ENCODE peak calls at places on chromosomes 2 and 18, in nine cellular contexts. M is H1, X is pancreas, E is GM23248, R is IMR-90, T is K562, F is brain microvascular endothelial cell, W is adrenal gland, I is A549. Z is an unnamed sample.

GRCh38 chr2:18290386-18290785 is 270.1 kb downstream of the RDH14 start:
- DNase-seq in W (no peak), E (peak), M (no peak), X (no peak), I (no peak), T (no peak), F (no peak), R (peak), Z (no peak)

GRCh38 chr2:126784636-126785035 is 114.1 kb upstream of the TEX51 start:
- DNase-seq in T (no peak), I (no peak), E (no peak), X (no peak), F (no peak), M (no peak), R (no peak), W (no peak), Z (no peak)

GRCh38 chr2:189379287-189379630 is 62.0 kb upstream of the WDR75 start:
- DNase-seq in X (no peak), E (peak), M (peak), F (peak), R (peak), T (no peak), W (no peak), I (peak), Z (no peak)

GRCh38 chr18:29383311-29384273 is 1206.7 kb upstream of the CDH2 start:
- DNase-seq in E (no peak), X (no peak), T (no peak), W (no peak), I (no peak), F (no peak), M (no peak), R (peak), Z (no peak)

GRCh38 chr18:6200375-6200774 is 214.3 kb downstream of the L3MBTL4 start:
- DNase-seq in E (no peak), W (no peak), F (no peak), M (no peak), T (no peak), X (no peak), R (no peak), I (no peak), Z (no peak)

GRCh38 chr2:236607471-236608307 is 38.1 kb downstream of the ACKR3 start:
- DNase-seq in X (peak), E (peak), W (no peak), I (peak), T (peak), R (peak), M (no peak), F (peak), Z (no peak)

GRCh38 chr2:172178035-172178434 is 75.3 kb upstream of the DLX2 start:
- DNase-seq in X (no peak), W (no peak), R (peak), T (no peak), M (no peak), E (peak), I (no peak), F (no peak), Z (no peak)

GRCh38 chr2:20562540-20563225 is 88.2 kb downstream of the HS1BP3 start:
- DNase-seq in F (no peak), R (no peak), X (no peak), E (no peak), W (no peak), I (peak), M (no peak), T (no peak), Z (no peak)

GRCh38 chr2:61179701-61180639 is 18.0 kb downstream of the C2orf74 start:
- DNase-seq in T (no peak), E (peak), F (peak), M (no peak), I (no peak), R (peak), X (peak), W (peak), Z (no peak)

GRCh38 chr2:218605438-218605837 is 2.3 kb upstream of the PLCD4 start:
- DNase-seq in X (no peak), W (no peak), F (peak), T (no peak), E (peak), M (no peak), R (peak), I (no peak), Z (no peak)

GRCh38 chr2:71453404-71454220 is at the start of gene DYSF:
- DNase-seq in F (no peak), X (peak), W (no peak), R (peak), M (peak), E (peak), I (no peak), T (peak), Z (no peak)

GRCh38 chr18:37778417-37779165 is 213.0 kb upstream of the CELF4 start:
- DNase-seq in X (peak), T (peak), R (no peak), I (peak), W (peak), E (peak), M (peak), F (peak), Z (peak)

GRCh38 chr2:5440147-5440546 is 252.0 kb upstream of the SOX11 start:
- DNase-seq in W (no peak), F (no peak), R (no peak), E (no peak), X (no peak), M (no peak), I (no peak), T (no peak), Z (no peak)

GRCh38 chr2:27753744-27754588 is 17.6 kb upstream of the MRPL33 start:
- DNase-seq in X (peak), M (peak), R (peak), I (peak), F (peak), W (peak), T (peak), E (peak), Z (peak)

GRCh38 chr18:24014062-24014985 is at the start of gene TTC39C:
- DNase-seq in T (peak), X (peak), M (no peak), E (peak), R (peak), I (peak), W (peak), F (peak), Z (peak)

GRCh38 chr2:238238766-238239551 is 879 bp downstream of the HES6 start:
- DNase-seq in I (no peak), T (peak), F (no peak), E (peak), M (no peak), X (peak), R (no peak), W (no peak), Z (no peak)

GRCh38 chr2:111123751-111124150 is 3.0 kb downstream of the BCL2L11 start:
- DNase-seq in X (no peak), M (no peak), R (no peak), T (no peak), I (no peak), W (no peak), F (no peak), E (no peak), Z (no peak)

GRCh38 chr2:200765139-200765951 is 46.4 kb upstream of the BZW1 start:
- DNase-seq in E (peak), W (no peak), I (peak), R (peak), T (no peak), F (peak), X (no peak), M (no peak), Z (no peak)

GRCh38 chr18:9296233-9297006 is 38.2 kb upstream of the TWSG1 start:
- DNase-seq in E (no peak), M (no peak), T (no peak), I (no peak), X (no peak), F (no peak), R (peak), W (no peak), Z (no peak)

GRCh38 chr2:187994464-187995331 is 297.0 kb upstream of the GULP1 start:
- DNase-seq in F (peak), I (no peak), T (no peak), E (peak), R (peak), X (no peak), M (no peak), W (peak), Z (no peak)

GRCh38 chr2:3282056-3282998 is 95.3 kb downstream of the EIPR1 start:
- DNase-seq in M (no peak), X (no peak), T (no peak), R (peak), I (no peak), W (peak), E (no peak), F (peak), Z (peak)

GRCh38 chr2:9722451-9722850 is 91.7 kb upstream of the YWHAQ start:
- DNase-seq in X (no peak), M (no peak), R (no peak), I (no peak), W (no peak), T (no peak), F (no peak), E (no peak), Z (no peak)

GRCh38 chr2:198219292-198219691 is 414.9 kb downstream of the PLCL1 start:
- DNase-seq in X (no peak), W (no peak), T (no peak), M (no peak), I (no peak), R (no peak), E (no peak), F (no peak), Z (no peak)

GRCh38 chr2:157557770-157558169 is 70.9 kb downstream of the ACVR1C start:
- DNase-seq in X (no peak), I (no peak), R (no peak), M (no peak), T (no peak), F (no peak), W (no peak), E (no peak), Z (no peak)

GRCh38 chr2:99448556-99448955 is 41.3 kb downstream of the REV1 start:
- DNase-seq in E (peak), T (no peak), I (no peak), M (no peak), R (peak), X (no peak), W (no peak), F (peak), Z (no peak)

GRCh38 chr2:202871161-202872141 is at the start of gene ICA1L:
- DNase-seq in F (peak), W (peak), X (peak), M (no peak), E (peak), R (peak), I (peak), T (peak), Z (peak)

GRCh38 chr18:50649821-50650220 is 89.9 kb downstream of the MAPK4 start:
- DNase-seq in M (no peak), E (peak), F (peak), W (peak), R (peak), X (no peak), I (no peak), T (no peak), Z (no peak)

GRCh38 chr2:217802261-217802660 is 200.5 kb downstream of the TNS1 start:
- DNase-seq in X (no peak), W (peak), E (no peak), I (no peak), F (no peak), R (no peak), T (no peak), M (no peak), Z (no peak)

GRCh38 chr2:113162173-113162572 is 11.6 kb upstream of the PSD4 start:
- DNase-seq in M (no peak), F (no peak), W (no peak), X (no peak), E (no peak), R (no peak), I (no peak), T (no peak), Z (no peak)

GRCh38 chr2:226800941-226801784 is 1.5 kb upstream of the IRS1 start:
- DNase-seq in M (no peak), F (peak), I (peak), T (no peak), W (peak), R (peak), E (peak), X (peak), Z (peak)

GRCh38 chr2:232219932-232220331 is 158.6 kb upstream of the ALPP start:
- DNase-seq in T (no peak), M (no peak), R (no peak), F (no peak), W (no peak), E (no peak), I (no peak), X (no peak), Z (no peak)

GRCh38 chr2:30361751-30362394 is 85.2 kb upstream of the LCLAT1 start:
- DNase-seq in E (no peak), W (no peak), R (no peak), X (no peak), M (no peak), I (no peak), F (no peak), T (no peak), Z (no peak)

GRCh38 chr2:88838165-88838635 is 146.7 kb downstream of the RPIA start:
- DNase-seq in R (no peak), M (no peak), X (no peak), F (no peak), T (no peak), E (no peak), I (no peak), W (no peak), Z (no peak)

GRCh38 chr18:10838594-10838993 is 310.8 kb downstream of the PIEZO2 start:
- DNase-seq in M (no peak), R (peak), T (no peak), W (no peak), E (no peak), I (no peak), F (peak), X (no peak), Z (no peak)

DNA sequence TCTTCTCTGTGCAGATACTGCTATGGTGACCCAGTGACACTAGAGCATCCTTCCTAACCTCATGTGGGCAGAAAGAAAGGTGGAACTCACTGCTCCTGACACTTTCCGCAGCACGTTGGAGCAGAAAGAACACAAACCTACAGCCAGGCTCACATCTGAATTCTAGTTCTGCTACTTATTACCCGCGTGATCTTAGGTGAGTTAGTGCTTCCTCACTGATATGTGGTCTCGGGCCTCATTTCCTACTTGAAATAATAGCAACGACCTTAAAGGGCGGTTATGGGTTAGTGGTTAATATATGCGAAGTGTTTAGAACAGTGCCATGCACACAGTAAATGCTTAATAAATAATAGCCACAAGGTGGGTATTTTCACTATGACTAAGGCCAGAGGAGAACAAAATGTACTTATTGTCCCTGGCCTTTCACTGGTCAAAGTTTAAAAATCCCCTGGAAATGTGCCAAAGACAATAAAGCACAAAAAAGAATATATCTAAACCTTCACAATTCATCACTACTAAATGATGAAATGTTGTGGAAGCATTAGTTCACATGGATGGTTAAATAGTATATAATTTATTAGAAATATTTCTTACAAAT is 66.6 kb downstream of the MYOM1 start:
- DNase-seq in T (no peak), R (no peak), F (no peak), E (no peak), M (no peak), X (no peak), W (no peak), I (no peak), Z (no peak)
- H3K27ac ChIP-seq in T (no peak), R (no peak), F (no peak), E (no peak), M (no peak), X (peak), W (no peak), I (no peak), Z (no peak)

DNA sequence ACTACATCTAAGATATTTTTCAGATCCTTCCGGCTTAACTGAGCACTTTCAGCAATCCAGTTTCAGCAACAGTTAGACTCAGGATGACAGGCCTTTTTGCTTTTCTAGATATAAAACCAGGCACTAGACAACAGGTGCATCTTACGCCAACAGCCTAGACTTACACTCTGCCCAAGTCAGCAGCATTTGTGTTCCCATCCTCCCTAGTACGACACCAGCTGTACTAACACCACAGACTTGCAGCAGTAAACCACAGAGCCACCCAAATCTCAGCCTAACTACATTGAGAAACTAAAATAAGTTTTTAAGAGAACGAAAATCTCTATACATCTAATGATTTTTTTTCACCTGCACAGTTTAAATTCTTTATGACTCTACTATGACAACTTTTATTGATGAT is 89.9 kb upstream of the DNMT3A start:
- DNase-seq in T (no peak), E (no peak), I (no peak), M (no peak), R (no peak), W (no peak), F (no peak), X (no peak), Z (no peak)
- H3K27ac ChIP-seq in T (no peak), E (no peak), I (no peak), M (no peak), R (no peak), W (no peak), F (no peak), X (no peak), Z (no peak)

DNA sequence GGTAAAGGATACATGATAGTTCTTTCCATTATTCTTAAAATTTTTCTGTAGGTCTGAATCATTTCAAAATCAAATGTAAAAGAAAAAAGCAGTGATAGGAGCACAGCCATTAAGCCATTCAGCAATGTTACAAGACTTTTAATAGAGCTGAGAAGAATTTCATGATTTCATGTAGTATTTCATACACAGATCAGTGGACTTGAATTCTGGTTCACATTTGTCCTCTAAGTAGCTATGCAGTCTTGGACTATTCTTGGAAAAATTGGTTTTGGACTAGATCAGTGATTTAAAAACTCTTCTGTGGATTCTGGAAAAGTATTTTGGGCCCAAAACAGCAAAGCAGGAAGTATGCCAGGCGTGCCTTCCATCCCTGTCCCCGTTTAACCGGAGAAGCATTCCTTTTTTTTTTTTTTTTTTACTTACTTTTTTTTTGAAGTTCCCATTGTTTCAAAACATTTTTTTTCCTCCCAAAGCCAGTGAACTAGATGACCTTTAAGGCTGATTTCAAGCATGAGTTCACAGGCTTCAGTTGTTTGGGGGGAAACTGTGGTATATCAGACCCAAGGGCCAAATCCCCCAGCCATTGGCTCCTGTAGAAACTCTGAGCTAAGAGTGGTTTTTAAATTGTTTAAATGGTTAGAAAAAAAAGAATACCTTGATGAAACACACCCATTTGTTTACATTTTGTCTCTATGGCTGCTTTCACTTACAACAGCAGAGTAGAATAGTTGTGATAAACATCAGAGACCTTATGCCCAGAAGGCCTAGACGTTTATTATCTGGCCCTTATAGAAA is 17.5 kb upstream of the POLI start:
- DNase-seq in R (no peak), M (no peak), I (no peak), E (no peak), F (no peak), W (no peak), X (no peak), T (no peak), Z (no peak)
- H3K27ac ChIP-seq in R (no peak), M (no peak), I (no peak), E (no peak), F (no peak), W (no peak), X (no peak), T (no peak), Z (no peak)

GRCh38 chr2:601387-601698 is 75.9 kb downstream of the TMEM18 start:
- DNase-seq in I (no peak), M (no peak), X (no peak), F (no peak), R (no peak), E (no peak), W (no peak), T (no peak), Z (no peak)

GRCh38 chr2:602571-603366 is 74.4 kb downstream of the TMEM18 start:
- DNase-seq in W (peak), R (no peak), F (no peak), T (no peak), X (no peak), I (peak), M (no peak), E (no peak), Z (no peak)

GRCh38 chr2:603427-603826 is 73.8 kb downstream of the TMEM18 start:
- DNase-seq in R (no peak), M (no peak), I (peak), E (no peak), T (no peak), F (no peak), W (no peak), X (no peak), Z (no peak)

GRCh38 chr2:600542-601386 is 76.4 kb downstream of the TMEM18 start:
- DNase-seq in X (no peak), I (peak), E (no peak), T (peak), R (no peak), M (no peak), W (no peak), F (no peak), Z (no peak)

GRCh38 chr2:601806-602455 is 75.3 kb downstream of the TMEM18 start:
- DNase-seq in E (no peak), R (no peak), T (no peak), I (no peak), F (no peak), W (no peak), X (no peak), M (no peak), Z (no peak)
- H3K27ac ChIP-seq in E (no peak), R (no peak), T (no peak), I (peak), F (no peak), W (peak), X (no peak), M (no peak), Z (no peak)